ENCODE peak calls at places on chromosome 7, in seven cellular contexts. W, C, I, E, S, U and X are unnamed samples.

GRCh38 chr7:77403957-77404356 is 12.2 kb downstream of the GSAP start:
- DNase-seq in S (no peak), C (no peak), W (no peak), I (no peak), E (no peak), U (no peak), X (no peak)

GRCh38 chr7:130463553-130464434 is 23.0 kb upstream of the CEP41 start:
- DNase-seq in E (no peak), C (no peak), S (no peak), I (no peak), U (no peak), W (no peak), X (no peak)

GRCh38 chr7:106865130-106866115 is at the start of gene PIK3CG:
- DNase-seq in I (no peak), U (no peak), S (no peak), C (no peak), E (no peak), W (no peak), X (no peak)

GRCh38 chr7:118259115-118259514 is 34.6 kb downstream of the ANKRD7 start:
- DNase-seq in S (no peak), I (no peak), E (no peak), U (no peak), W (peak; percentile 8), C (no peak), X (no peak)

GRCh38 chr7:50660830-50661175 is 95.6 kb upstream of the DDC start:
- DNase-seq in S (no peak), C (no peak), E (no peak), I (no peak), W (no peak), U (no peak), X (no peak)

GRCh38 chr7:131159961-131160361 is 167.7 kb upstream of the MKLN1 start:
- DNase-seq in E (peak; percentile 85), C (peak; percentile 55), S (no peak), W (peak; percentile 66), I (no peak), U (no peak), X (peak; percentile 20)

GRCh38 chr7:7944619-7945282 is 23.8 kb upstream of the GLCCI1 start:
- DNase-seq in C (no peak), U (no peak), I (no peak), E (no peak), W (no peak), S (no peak), X (no peak)

GRCh38 chr7:388461-388960 is 98.5 kb downstream of the FOXL3 start:
- DNase-seq in C (no peak), I (no peak), W (no peak), E (no peak), U (peak; percentile 63), S (no peak), X (no peak)

GRCh38 chr7:87570178-87570577 is 30.5 kb downstream of the ABCB1 start:
- DNase-seq in S (no peak), W (peak; percentile 77), I (no peak), E (peak; percentile 92), C (peak; percentile 4), U (no peak), X (peak; percentile 4)

GRCh38 chr7:131202451-131202850 is 125.2 kb upstream of the MKLN1 start:
- DNase-seq in C (no peak), S (no peak), W (no peak), E (no peak), I (no peak), U (no peak), X (no peak)

GRCh38 chr7:116863168-116863670 is 832 bp downstream of the CAPZA2 start:
- DNase-seq in W (peak; percentile 44), E (peak; percentile 21), U (no peak), S (no peak), C (peak; percentile 15), I (no peak), X (no peak)

GRCh38 chr7:43396193-43396747 is 186.6 kb upstream of the STK17A start:
- DNase-seq in E (no peak), W (no peak), U (no peak), C (no peak), I (no peak), S (no peak), X (no peak)

GRCh38 chr7:124051978-124052377 is 19.1 kb upstream of the TMEM229A start:
- DNase-seq in C (no peak), W (no peak), S (no peak), I (no peak), E (no peak), U (no peak), X (no peak)

GRCh38 chr7:151470656-151471180 is 30.8 kb upstream of the CRYGN start:
- DNase-seq in C (no peak), I (no peak), E (no peak), W (no peak), U (no peak), S (no peak), X (no peak)

GRCh38 chr7:20737840-20738448 is 48.7 kb downstream of the SP8 start:
- DNase-seq in U (no peak), I (no peak), S (no peak), E (no peak), W (no peak), C (no peak), X (no peak)

GRCh38 chr7:55481126-55481525 is 91.2 kb downstream of the VOPP1 start:
- DNase-seq in C (no peak), E (no peak), W (no peak), S (no peak), I (no peak), U (no peak), X (no peak)

GRCh38 chr7:66418537-66418936 is 210.1 kb upstream of the KCTD7 start:
- DNase-seq in I (no peak), C (no peak), U (no peak), S (no peak), E (no peak), W (no peak), X (no peak)

GRCh38 chr7:919114-919442 is 35.4 kb downstream of the ADAP1 start:
- DNase-seq in U (no peak), E (no peak), S (no peak), C (no peak), W (no peak), I (no peak), X (no peak)

GRCh38 chr7:121336579-121336978 is 7.8 kb downstream of the WNT16 start:
- DNase-seq in C (no peak), W (no peak), E (peak; percentile 31), I (no peak), S (no peak), U (no peak), X (no peak)

GRCh38 chr7:27131390-27131819 is 848 bp upstream of the HOXA4 start:
- DNase-seq in C (no peak), W (no peak), U (no peak), E (no peak), S (no peak), I (no peak), X (no peak)

GRCh38 chr7:27149817-27150567 is 2.4 kb downstream of the HOXA3 start:
- DNase-seq in W (no peak), I (no peak), U (no peak), C (no peak), S (peak; percentile 39), E (no peak), X (no peak)

GRCh38 chr7:130793855-130794618 is 60.0 kb upstream of the KLF14 start:
- DNase-seq in E (peak; percentile 22), S (no peak), W (peak; percentile 55), U (no peak), I (no peak), C (peak; percentile 48), X (peak; percentile 2)

GRCh38 chr7:156640949-156641485 is 443 bp downstream of the RNF32 start:
- DNase-seq in C (peak; percentile 28), U (no peak), E (peak; percentile 57), S (peak; percentile 18), I (no peak), W (no peak), X (no peak)

GRCh38 chr7:91082854-91083495 is 181.3 kb upstream of the FZD1 start:
- DNase-seq in E (peak; percentile 62), C (no peak), S (no peak), U (no peak), I (peak; percentile 18), W (peak; percentile 73), X (no peak)
- TF ChIP-seq CTCF in E (peak; percentile 70), C (peak; percentile 52), S (peak; percentile 42), U (peak; percentile 65), I (peak; percentile 58), W (peak; percentile 31), X (peak; percentile 48)

GRCh38 chr7:47475880-47476227 is 106.1 kb downstream of the TNS3 start:
- DNase-seq in E (no peak), S (no peak), W (no peak), C (no peak), U (no peak), I (no peak), X (no peak)

GRCh38 chr7:47478017-47478344 is 103.9 kb downstream of the TNS3 start:
- DNase-seq in I (no peak), U (no peak), E (peak; percentile 59), W (peak; percentile 70), C (no peak), S (no peak), X (no peak)

GRCh38 chr7:47474937-47475879 is 106.7 kb downstream of the TNS3 start:
- DNase-seq in I (peak; percentile 51), S (peak; percentile 87), W (peak; percentile 98), E (peak; percentile 96), C (peak; percentile 94), U (peak; percentile 81), X (peak; percentile 68)

GRCh38 chr7:47478926-47479791 is 102.8 kb downstream of the TNS3 start:
- DNase-seq in E (no peak), I (no peak), C (no peak), W (no peak), U (no peak), S (no peak), X (no peak)

GRCh38 chr7:47477191-47478016 is 104.5 kb downstream of the TNS3 start:
- DNase-seq in E (no peak), S (no peak), C (no peak), U (no peak), W (no peak), I (no peak), X (no peak)
- H3K4me3 ChIP-seq in E (no peak overlapping the region), S (no peak overlapping the region), C (no peak overlapping the region), U (no peak overlapping the region), W (no peak overlapping the region), I (no peak overlapping the region), X (no peak overlapping the region)

DNA sequence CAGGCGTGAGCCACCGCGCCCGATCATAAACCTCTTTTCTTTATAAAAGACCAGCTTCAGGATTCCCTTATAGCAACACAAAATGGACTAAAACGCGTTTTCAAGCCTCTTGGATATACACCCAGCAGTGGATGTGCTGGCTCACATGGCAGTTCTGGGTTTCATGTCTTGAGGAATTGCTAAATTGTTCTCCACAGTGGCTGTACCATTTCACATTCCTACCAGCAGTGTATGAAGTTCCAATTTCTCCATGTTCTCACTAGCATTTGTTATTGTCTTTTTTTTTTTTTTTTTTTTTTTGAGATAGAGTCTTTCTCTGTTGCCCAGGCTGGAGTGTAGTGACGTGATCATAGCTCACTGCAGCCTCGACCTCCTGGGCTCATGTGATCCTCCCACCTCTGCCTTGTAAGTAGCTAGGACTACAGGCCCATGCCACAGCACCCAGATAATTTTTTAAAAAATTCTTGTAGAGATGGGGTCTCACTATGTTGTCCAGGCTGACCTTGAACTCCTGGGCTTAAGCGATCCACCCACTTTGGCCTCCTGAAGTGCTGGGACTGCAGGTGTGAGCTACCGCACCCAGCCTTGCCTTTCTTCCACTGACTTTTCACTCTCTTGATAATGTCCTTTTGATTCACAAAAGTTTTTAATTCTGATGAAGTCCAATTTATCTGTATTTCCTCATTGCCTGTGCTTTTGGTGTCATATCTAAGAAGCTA is 17.4 kb downstream of the TECPR1 start:
- DNase-seq in E (peak; percentile 12), I (no peak), W (peak; percentile 19), U (no peak), S (no peak), C (peak; percentile 23), X (no peak)
- TF ChIP-seq CTCF in E (no peak), I (no peak), W (peak; percentile 15), U (no peak), S (no peak), C (peak; percentile 19), X (no peak)

GRCh38 chr7:100812729-100813128 is 14.6 kb downstream of the EPHB4 start:
- DNase-seq in C (no peak), W (no peak), E (no peak), S (no peak), U (no peak), I (no peak), X (no peak)
- H3K4me3 ChIP-seq in C (no peak overlapping the region), W (no peak overlapping the region), E (no peak overlapping the region), S (no peak overlapping the region), U (no peak overlapping the region), I (no peak overlapping the region), X (no peak overlapping the region)